ENCODE peak calls at places on chromosome 1, in ten cellular contexts. W is fibroblast of lung; Z is WTC11; L is stimulated activated CD8-positive, alpha-beta memory T cell treated with anti-CD3 and anti-CD28 coated beads, Interleukin-2, amount 100 ng/mL, for 48 hours; B is NCI-H1436; S is AG08396; Y is thyroid gland; G is ACHN; U is fibroblast of gingiva; V is endothelial cell. T is an unnamed sample.
A peak's percentile ranks its signal among the peaks of the same experiment; 100 is the strongest.

GRCh38 chr1:156726549-156727226 is 1.6 kb upstream of the METTL25B start:
- DNase-seq in W (peak; percentile 53), Z (peak; percentile 66), L (no peak), B (peak; percentile 26), S (peak; percentile 69), Y (peak; percentile 35), G (peak; percentile 79), U (peak; percentile 61), V (peak; percentile 68), T (peak; percentile 70)

GRCh38 chr1:5509664-5510452 is 482.4 kb downstream of the NPHP4 start:
- DNase-seq in W (peak; percentile 6), Z (peak; percentile 82), L (peak; percentile 64), B (peak; percentile 25), S (peak; percentile 81), Y (peak; percentile 52), G (peak; percentile 27), U (no peak), V (peak; percentile 84), T (peak; percentile 86)

GRCh38 chr1:230074762-230075161 is 7.7 kb downstream of the GALNT2 start:
- DNase-seq in W (no peak), Z (no peak), L (no peak), B (no peak), S (no peak), Y (no peak), G (no peak), U (no peak), V (no peak), T (no peak)

GRCh38 chr1:245260116-245260882 is 105.5 kb downstream of the KIF26B start:
- DNase-seq in W (peak; percentile 10), Z (no peak), L (no peak), B (no peak), S (no peak), Y (peak; percentile 57), G (peak; percentile 96), U (no peak), V (no peak), T (no peak)

GRCh38 chr1:206047271-206047670 is 5.7 kb upstream of the RHEX start:
- DNase-seq in W (no peak), Z (no peak), L (no peak), B (no peak), S (no peak), Y (no peak), G (no peak), U (no peak), V (no peak), T (no peak)

GRCh38 chr1:224183591-224184312 is 712 bp downstream of the DEGS1 start:
- DNase-seq in W (peak; percentile 66), Z (peak; percentile 51), L (peak; percentile 51), B (peak; percentile 43), S (peak; percentile 82), Y (peak; percentile 72), G (peak; percentile 69), U (peak; percentile 91), V (peak; percentile 50), T (peak; percentile 85)

GRCh38 chr1:241590734-241591133 is 49.4 kb downstream of the CHML start:
- DNase-seq in W (no peak), Z (no peak), L (no peak), B (no peak), S (no peak), Y (no peak), G (no peak), U (no peak), V (no peak), T (no peak)

GRCh38 chr1:30715216-30715615 is 8.2 kb downstream of the MATN1 start:
- DNase-seq in W (no peak), Z (peak; percentile 47), L (no peak), B (no peak), S (no peak), Y (no peak), G (no peak), U (no peak), V (no peak), T (no peak)

GRCh38 chr1:115133440-115133839 is 44.1 kb upstream of the TSPAN2 start:
- DNase-seq in W (peak; percentile 89), Z (no peak), L (no peak), B (no peak), S (no peak), Y (no peak), G (no peak), U (no peak), V (no peak), T (no peak)

GRCh38 chr1:201740086-201740541 is 88.8 kb upstream of the IPO9 start:
- DNase-seq in W (no peak), Z (peak; percentile 52), L (no peak), B (no peak), S (no peak), Y (no peak), G (no peak), U (no peak), V (peak; percentile 19), T (no peak)

T was measured in AG20443.